ENCODE peak calls at places on chromosomes 11 and 22, in four cellular contexts. K is IMR-90, T is mesendoderm, W is H1. B is an unnamed sample.
A peak's percentile ranks its signal among the peaks of the same experiment; 100 is the strongest.

GRCh38 chr22:44840611-44841322 is 88.4 kb downstream of the ARHGAP8 start:
- DNase-seq in K (no peak), W (no peak), T (no peak), B (no peak)

GRCh38 chr11:69545976-69546617 is 64.6 kb downstream of the LINC01488 start:
- DNase-seq in W (no peak), T (no peak), K (no peak), B (no peak)

GRCh38 chr22:35842954-35843353 is 125.3 kb downstream of the APOL5 start:
- DNase-seq in W (no peak), T (peak; percentile 71), K (peak; percentile 36), B (peak; percentile 51)

GRCh38 chr11:104846216-104846615 is 52.0 kb downstream of the CASP12 start:
- DNase-seq in K (no peak), W (no peak), T (no peak), B (no peak)

GRCh38 chr11:27451528-27451927 is 21.1 kb downstream of the LGR4 start:
- DNase-seq in T (no peak), K (no peak), W (no peak), B (no peak)

GRCh38 chr22:30612789-30613188 is 5.8 kb downstream of the TCN2 start:
- DNase-seq in T (peak; percentile 61), W (no peak), K (no peak), B (no peak)

GRCh38 chr11:94125408-94126120 is 3.1 kb upstream of the PANX1 start:
- DNase-seq in W (no peak), K (no peak), T (no peak), B (no peak)

GRCh38 chr11:12721816-12722604 is 47.8 kb downstream of the TEAD1 start:
- DNase-seq in T (peak; percentile 80), K (no peak), W (no peak), B (no peak)

GRCh38 chr22:23215294-23216204 is 35.2 kb downstream of the BCR start:
- DNase-seq in W (no peak), K (peak; percentile 64), T (peak; percentile 80), B (no peak)

GRCh38 chr11:66126808-66127555 is 56.9 kb downstream of the PACS1 start:
- DNase-seq in K (peak; percentile 79), W (no peak), T (peak; percentile 68), B (peak; percentile 48)

GRCh38 chr22:33542153-33542552 is 378.1 kb downstream of the LARGE1 start:
- DNase-seq in K (no peak), W (no peak), T (no peak), B (no peak)

GRCh38 chr22:18000441-18001039 is 23.8 kb downstream of the MICAL3 start:
- DNase-seq in W (no peak), T (peak; percentile 47), K (no peak), B (no peak)

GRCh38 chr11:16028406-16028805 is 327.9 kb downstream of the SOX6 start:
- DNase-seq in K (peak; percentile 45), T (peak; percentile 11), W (no peak), B (no peak)

GRCh38 chr11:134237557-134237922 is 13.1 kb downstream of the VPS26B start:
- DNase-seq in T (no peak), K (no peak), W (no peak), B (no peak)

GRCh38 chr11:68584097-68584496 is 100.2 kb upstream of the GAL start:
- DNase-seq in T (peak; percentile 86), K (peak; percentile 4), W (peak; percentile 56), B (peak; percentile 82)

GRCh38 chr11:58927393-58928081 is 11.8 kb upstream of the GLYATL1 start:
- DNase-seq in T (peak; percentile 97), W (peak; percentile 95), K (peak; percentile 29), B (peak; percentile 99)

DNA sequence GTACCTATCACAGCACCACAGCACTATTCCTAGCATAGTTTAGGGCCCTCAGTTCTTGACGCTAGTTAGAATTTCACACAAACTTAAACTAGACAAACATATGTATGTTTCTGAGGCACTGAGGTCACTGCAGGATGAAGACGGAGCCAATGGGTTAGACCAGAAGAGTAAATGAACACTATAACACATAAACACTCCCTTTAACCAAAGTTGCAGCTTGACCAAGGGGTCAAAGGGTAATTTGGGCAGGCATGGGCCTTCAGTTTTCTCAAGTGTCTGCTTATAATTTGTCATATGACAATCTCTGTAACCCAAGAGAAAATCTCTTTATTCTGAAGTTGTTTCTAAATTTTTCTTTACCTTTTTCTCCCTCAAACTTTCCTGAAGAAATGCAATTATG is 12.9 kb upstream of the HBE1 start:
- DNase-seq in W (no peak), K (no peak), T (no peak), B (no peak)
- H3K56ac ChIP-seq in W (no peak overlapping the region), K (no peak overlapping the region), T (no peak overlapping the region), B (no peak overlapping the region)

DNA sequence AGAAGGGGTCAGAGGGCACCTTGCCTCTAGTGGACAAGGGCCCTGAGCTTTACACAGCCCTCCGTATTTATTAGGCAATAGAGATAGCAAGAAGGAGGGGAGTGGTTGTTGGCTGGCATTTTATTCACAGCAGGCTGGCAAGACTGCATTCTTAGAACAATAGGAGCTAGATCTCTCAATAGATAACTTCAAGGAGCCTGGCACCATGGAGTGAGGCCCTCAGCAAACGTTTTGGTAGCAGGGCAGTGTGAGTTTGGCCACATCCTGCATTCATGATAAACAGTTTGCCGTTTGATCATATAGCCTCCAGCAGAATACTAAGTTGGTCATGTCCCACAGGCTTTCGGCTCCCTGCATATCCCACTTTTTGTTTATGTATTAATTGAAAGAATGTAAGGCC is 31.6 kb downstream of the OR10A6 start:
- DNase-seq in T (peak; percentile 85), K (no peak), W (no peak), B (no peak)
- H3K56ac ChIP-seq in T (no peak overlapping the region), K (no peak overlapping the region), W (no peak overlapping the region), B (no peak overlapping the region)

DNA sequence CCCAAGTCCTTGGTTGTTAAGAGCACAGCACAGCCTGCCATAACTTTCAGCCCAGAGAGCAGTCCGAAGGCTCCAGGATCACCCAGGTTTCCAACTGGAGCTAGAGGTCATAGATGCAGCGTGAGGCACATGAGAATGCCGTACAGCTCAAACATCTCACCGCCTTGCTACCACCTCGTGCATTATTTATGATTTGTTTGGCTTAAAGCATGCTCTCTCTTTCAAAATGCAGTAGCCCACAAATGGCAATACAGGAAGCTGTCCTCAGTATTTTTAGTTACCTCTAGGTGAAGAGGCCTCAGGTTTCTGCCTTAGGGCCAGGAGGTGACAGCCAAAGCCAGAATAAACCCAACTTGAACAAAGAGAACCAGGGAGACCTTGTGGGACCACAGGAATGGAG is 14.4 kb downstream of the SCN3B start:
- DNase-seq in T (no peak), W (no peak), K (no peak), B (no peak)
- H3K56ac ChIP-seq in T (no peak overlapping the region), W (no peak overlapping the region), K (no peak overlapping the region), B (no peak overlapping the region)

GRCh38 chr22:37979782-37980181 is 4.6 kb downstream of the SOX10 start:
- DNase-seq in K (no peak), T (peak; percentile 7), W (no peak), B (no peak)

GRCh38 chr22:37983860-37984791 is at the start of gene SOX10:
- DNase-seq in K (no peak), W (no peak), T (peak; percentile 77), B (peak; percentile 73)

GRCh38 chr22:37982938-37983859 is 1.2 kb downstream of the SOX10 start:
- DNase-seq in T (peak; percentile 77), W (no peak), K (no peak), B (peak; percentile 81)

GRCh38 chr22:37981282-37982011 is 2.9 kb downstream of the SOX10 start:
- DNase-seq in K (no peak), T (no peak), W (no peak), B (no peak)

DNA sequence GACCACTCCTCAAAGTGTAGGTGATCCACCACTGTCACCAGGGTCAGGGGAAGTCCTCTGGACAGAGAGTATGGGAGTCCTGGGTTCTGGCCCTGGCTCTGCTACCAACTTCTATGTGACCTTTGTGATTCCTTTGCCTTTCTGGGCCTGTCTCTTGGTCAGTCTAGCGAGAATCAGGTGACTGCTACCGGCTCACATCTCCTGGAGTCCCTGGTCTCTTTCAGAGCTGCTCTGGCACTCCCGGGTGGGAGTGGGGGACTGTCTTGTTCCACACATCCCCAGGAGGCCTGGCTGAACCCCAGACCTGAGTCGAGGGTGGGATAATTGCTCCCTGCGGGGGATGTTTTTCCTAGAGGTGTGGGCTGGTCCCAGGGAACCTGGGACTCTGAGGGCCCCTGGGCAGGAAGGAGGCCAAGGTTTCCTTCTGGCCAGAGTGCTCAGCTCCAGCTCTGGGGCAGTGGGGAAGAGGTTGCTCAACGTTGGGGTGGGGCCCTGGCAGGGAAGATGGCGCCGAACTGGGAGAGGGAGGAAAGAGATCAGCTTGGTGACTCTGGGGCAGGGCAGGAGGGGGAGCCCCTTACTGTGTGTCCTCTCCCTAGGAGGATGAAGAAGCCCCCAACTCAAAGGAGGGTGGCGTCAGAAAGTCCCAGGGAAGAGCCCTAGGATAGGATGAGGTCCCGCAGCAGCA is 2.1 kb downstream of the SOX10 start:
- DNase-seq in W (no peak), K (no peak), T (no peak), B (no peak)
- H3K56ac ChIP-seq in W (no peak overlapping the region), K (no peak overlapping the region), T (no peak overlapping the region), B (no peak overlapping the region)

DNA sequence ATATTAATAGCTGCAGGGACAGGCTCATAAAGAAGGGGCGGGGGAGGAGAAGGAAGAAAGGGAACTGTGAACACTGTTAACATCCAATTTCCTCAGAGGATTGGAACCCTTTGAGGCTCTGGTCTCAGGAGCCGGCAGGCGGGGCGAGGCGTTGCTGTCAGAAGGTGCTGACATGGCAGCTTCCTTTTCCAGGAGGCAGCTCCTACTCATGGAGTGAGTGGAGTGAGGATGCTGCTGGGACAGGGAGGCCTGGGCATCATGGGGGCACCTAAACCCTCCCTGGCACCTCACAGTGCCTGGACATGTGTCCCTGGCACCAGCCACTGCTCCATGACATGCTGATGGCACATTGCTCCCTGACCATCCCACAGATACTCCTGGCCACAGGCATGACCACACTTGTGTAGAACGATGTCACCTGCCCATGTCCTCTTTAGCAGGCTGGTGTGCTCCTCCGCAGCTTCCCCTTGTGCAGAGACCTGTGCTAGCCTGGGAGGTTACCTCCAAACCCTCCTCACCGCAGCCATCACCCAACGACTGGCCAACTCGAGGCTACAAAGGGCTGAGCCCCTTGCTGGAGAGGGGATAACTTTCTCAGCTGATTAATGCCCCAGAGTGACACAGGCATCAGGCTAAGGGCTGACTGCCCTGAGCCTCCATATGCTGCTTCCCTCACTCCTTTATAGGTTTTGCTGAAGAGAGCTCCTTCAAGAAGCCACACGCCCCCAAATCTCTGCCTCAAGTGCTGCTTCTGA is 79.6 kb upstream of the NECTIN1 start:
- DNase-seq in K (no peak), T (no peak), W (no peak), B (no peak)
- H3K56ac ChIP-seq in K (no peak overlapping the region), T (no peak overlapping the region), W (no peak overlapping the region), B (no peak overlapping the region)

GRCh38 chr11:116911981-116912734 is 74.7 kb upstream of the APOA1 start:
- DNase-seq in T (no peak), W (no peak), K (no peak), B (no peak)
- H3K56ac ChIP-seq in T (no peak overlapping the region), W (no peak overlapping the region), K (no peak overlapping the region), B (no peak overlapping the region)